ENCODE peak calls at places on chromosomes 13 and 19, in six cellular contexts. One of them, this sample, is unnamed.

GRCh38 chr19:15265849-15266248 is 33.6 kb upstream of the EPHX3 start:
- DNase-seq in endodermal cell: no peak
- DNase-seq in RWPE1: peak; percentile 62
- DNase-seq in heart right ventricle: peak; percentile 91
- DNase-seq in thoracic aorta: peak; percentile 73
- DNase-seq in tibial artery: peak; percentile 98
- DNase-seq in this sample: no peak

GRCh38 chr13:101178394-101178793 is 237.9 kb downstream of the NALCN start:
- DNase-seq in RWPE1: no peak
- DNase-seq in endodermal cell: no peak
- DNase-seq in thoracic aorta: no peak
- DNase-seq in tibial artery: no peak
- DNase-seq in heart right ventricle: no peak
- DNase-seq in this sample: no peak

GRCh38 chr13:110511509-110512181 is 49.9 kb downstream of the RAB20 start:
- DNase-seq in heart right ventricle: no peak
- DNase-seq in thoracic aorta: no peak
- DNase-seq in RWPE1: no peak
- DNase-seq in tibial artery: peak; percentile 64
- DNase-seq in endodermal cell: no peak
- DNase-seq in this sample: no peak

GRCh38 chr13:110575322-110576069 is 14.0 kb upstream of the RAB20 start:
- DNase-seq in endodermal cell: peak; percentile 89
- DNase-seq in RWPE1: no peak
- DNase-seq in tibial artery: no peak
- DNase-seq in thoracic aorta: no peak
- DNase-seq in heart right ventricle: peak; percentile 23
- DNase-seq in this sample: no peak

GRCh38 chr19:4528843-4529242 is 6.2 kb downstream of the PLIN5 start:
- DNase-seq in tibial artery: no peak
- DNase-seq in endodermal cell: no peak
- DNase-seq in heart right ventricle: no peak
- DNase-seq in thoracic aorta: no peak
- DNase-seq in RWPE1: no peak
- DNase-seq in this sample: no peak

GRCh38 chr13:77065456-77066147 is 38.6 kb upstream of the FBXL3 start:
- DNase-seq in thoracic aorta: no peak
- DNase-seq in tibial artery: no peak
- DNase-seq in heart right ventricle: no peak
- DNase-seq in endodermal cell: no peak
- DNase-seq in RWPE1: no peak
- DNase-seq in this sample: no peak

GRCh38 chr19:16849168-16849567 is 20.0 kb downstream of the SIN3B start:
- DNase-seq in thoracic aorta: no peak
- DNase-seq in tibial artery: no peak
- DNase-seq in endodermal cell: no peak
- DNase-seq in heart right ventricle: no peak
- DNase-seq in RWPE1: peak; percentile 27
- DNase-seq in this sample: no peak

GRCh38 chr19:4294389-4294788 is 7.8 kb downstream of the TMIGD2 start:
- DNase-seq in thoracic aorta: no peak
- DNase-seq in tibial artery: no peak
- DNase-seq in heart right ventricle: no peak
- DNase-seq in endodermal cell: peak; percentile 62
- DNase-seq in RWPE1: no peak
- DNase-seq in this sample: no peak

GRCh38 chr13:48908381-48909087 is 67.2 kb upstream of the FNDC3A start:
- DNase-seq in thoracic aorta: peak; percentile 23
- DNase-seq in heart right ventricle: no peak
- DNase-seq in RWPE1: peak; percentile 8
- DNase-seq in endodermal cell: no peak
- DNase-seq in tibial artery: no peak
- DNase-seq in this sample: no peak

GRCh38 chr13:44068169-44068568 is 188.5 kb downstream of the LACC1 start:
- DNase-seq in endodermal cell: no peak
- DNase-seq in heart right ventricle: no peak
- DNase-seq in tibial artery: no peak
- DNase-seq in thoracic aorta: no peak
- DNase-seq in RWPE1: no peak
- DNase-seq in this sample: no peak

GRCh38 chr19:12092065-12092867 is 27.7 kb downstream of the ZNF844 start:
- DNase-seq in tibial artery: peak; percentile 93
- DNase-seq in thoracic aorta: peak; percentile 49
- DNase-seq in heart right ventricle: peak; percentile 90
- DNase-seq in endodermal cell: peak; percentile 97
- DNase-seq in RWPE1: peak; percentile 20
- DNase-seq in this sample: peak; percentile 65

GRCh38 chr19:19145281-19145999 is 7.2 kb upstream of the TMEM161A start:
- DNase-seq in thoracic aorta: no peak
- DNase-seq in RWPE1: no peak
- DNase-seq in heart right ventricle: no peak
- DNase-seq in endodermal cell: peak; percentile 37
- DNase-seq in tibial artery: no peak
- DNase-seq in this sample: no peak

GRCh38 chr19:33472696-33473624 is 48.6 kb downstream of the PEPD start:
- DNase-seq in thoracic aorta: no peak
- DNase-seq in endodermal cell: peak; percentile 40
- DNase-seq in tibial artery: peak; percentile 28
- DNase-seq in heart right ventricle: no peak
- DNase-seq in RWPE1: peak; percentile 83
- DNase-seq in this sample: no peak

GRCh38 chr19:7502552-7502951 is 13.4 kb upstream of the ZNF358 start:
- DNase-seq in endodermal cell: no peak
- DNase-seq in RWPE1: no peak
- DNase-seq in tibial artery: no peak
- DNase-seq in heart right ventricle: no peak
- DNase-seq in thoracic aorta: no peak
- DNase-seq in this sample: no peak

GRCh38 chr19:7492142-7493055 is 3.6 kb upstream of the PEX11G start:
- DNase-seq in RWPE1: no peak
- DNase-seq in heart right ventricle: no peak
- DNase-seq in tibial artery: no peak
- DNase-seq in thoracic aorta: no peak
- DNase-seq in endodermal cell: no peak
- DNase-seq in this sample: no peak

GRCh38 chr19:7494416-7495098 is 5.7 kb upstream of the PEX11G start:
- DNase-seq in thoracic aorta: no peak
- DNase-seq in endodermal cell: no peak
- DNase-seq in tibial artery: peak; percentile 76
- DNase-seq in RWPE1: no peak
- DNase-seq in heart right ventricle: peak; percentile 58
- DNase-seq in this sample: no peak

GRCh38 chr19:7500811-7501450 is 12.1 kb upstream of the PEX11G start:
- DNase-seq in thoracic aorta: no peak
- DNase-seq in heart right ventricle: no peak
- DNase-seq in tibial artery: no peak
- DNase-seq in RWPE1: peak; percentile 63
- DNase-seq in endodermal cell: peak; percentile 93
- DNase-seq in this sample: peak; percentile 72

DNA sequence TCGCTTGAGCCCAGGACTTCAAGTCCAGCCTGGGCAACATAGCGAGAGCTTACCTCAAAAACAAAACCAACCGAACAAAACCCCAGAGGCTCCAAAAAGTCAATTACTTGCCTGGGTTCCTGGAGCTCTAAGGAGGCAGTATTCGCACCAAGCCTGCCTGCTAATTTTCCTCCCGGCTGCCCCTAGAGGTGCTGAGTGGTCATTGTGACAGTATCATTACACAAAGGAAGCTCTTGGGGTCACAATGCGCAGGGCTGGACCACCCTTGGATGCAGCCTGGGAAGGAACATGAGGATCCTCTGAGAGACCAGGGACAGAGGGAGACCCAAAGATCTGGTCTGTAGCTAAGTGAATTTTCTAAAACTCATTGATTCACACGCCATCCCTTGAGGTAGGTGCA is 8.5 kb upstream of the PEX11G start:
- DNase-seq in heart right ventricle: no peak
- DNase-seq in thoracic aorta: no peak
- DNase-seq in tibial artery: no peak
- DNase-seq in endodermal cell: peak; percentile 75
- DNase-seq in RWPE1: no peak
- DNase-seq in this sample: no peak
- TF ChIP-seq CTCF in heart right ventricle: peak; percentile 26
- TF ChIP-seq CTCF in thoracic aorta: no peak
- TF ChIP-seq CTCF in tibial artery: no peak
- TF ChIP-seq CTCF in endodermal cell: peak; percentile 71
- TF ChIP-seq CTCF in RWPE1: peak; percentile 38
- TF ChIP-seq CTCF in this sample: peak; percentile 54

GRCh38 chr19:54155694-54156093 is 3.8 kb downstream of the LENG1 start:
- DNase-seq in heart right ventricle: no peak
- DNase-seq in tibial artery: no peak
- DNase-seq in thoracic aorta: no peak
- DNase-seq in endodermal cell: peak; percentile 62
- DNase-seq in RWPE1: no peak
- DNase-seq in this sample: no peak
- TF ChIP-seq CTCF in heart right ventricle: no peak
- TF ChIP-seq CTCF in tibial artery: no peak
- TF ChIP-seq CTCF in thoracic aorta: no peak
- TF ChIP-seq CTCF in endodermal cell: peak; percentile 55
- TF ChIP-seq CTCF in RWPE1: no peak
- TF ChIP-seq CTCF in this sample: no peak

GRCh38 chr19:35247526-35248309 is 1.1 kb upstream of the LSR start:
- DNase-seq in tibial artery: peak; percentile 66
- DNase-seq in thoracic aorta: no peak
- DNase-seq in heart right ventricle: no peak
- DNase-seq in endodermal cell: peak; percentile 98
- DNase-seq in RWPE1: peak; percentile 89
- DNase-seq in this sample: peak; percentile 89

GRCh38 chr19:35246466-35247096 is 2.2 kb upstream of the LSR start:
- DNase-seq in tibial artery: no peak
- DNase-seq in RWPE1: no peak
- DNase-seq in thoracic aorta: no peak
- DNase-seq in heart right ventricle: no peak
- DNase-seq in endodermal cell: no peak
- DNase-seq in this sample: no peak

GRCh38 chr19:35249146-35249847 is 495 bp downstream of the LSR start:
- DNase-seq in endodermal cell: peak; percentile 46
- DNase-seq in RWPE1: peak; percentile 45
- DNase-seq in thoracic aorta: no peak
- DNase-seq in heart right ventricle: no peak
- DNase-seq in tibial artery: peak; percentile 61
- DNase-seq in this sample: no peak

GRCh38 chr19:35249848-35250711 is 1.3 kb downstream of the LSR start:
- DNase-seq in RWPE1: no peak
- DNase-seq in thoracic aorta: no peak
- DNase-seq in heart right ventricle: no peak
- DNase-seq in endodermal cell: peak; percentile 38
- DNase-seq in tibial artery: peak; percentile 61
- DNase-seq in this sample: no peak

DNA sequence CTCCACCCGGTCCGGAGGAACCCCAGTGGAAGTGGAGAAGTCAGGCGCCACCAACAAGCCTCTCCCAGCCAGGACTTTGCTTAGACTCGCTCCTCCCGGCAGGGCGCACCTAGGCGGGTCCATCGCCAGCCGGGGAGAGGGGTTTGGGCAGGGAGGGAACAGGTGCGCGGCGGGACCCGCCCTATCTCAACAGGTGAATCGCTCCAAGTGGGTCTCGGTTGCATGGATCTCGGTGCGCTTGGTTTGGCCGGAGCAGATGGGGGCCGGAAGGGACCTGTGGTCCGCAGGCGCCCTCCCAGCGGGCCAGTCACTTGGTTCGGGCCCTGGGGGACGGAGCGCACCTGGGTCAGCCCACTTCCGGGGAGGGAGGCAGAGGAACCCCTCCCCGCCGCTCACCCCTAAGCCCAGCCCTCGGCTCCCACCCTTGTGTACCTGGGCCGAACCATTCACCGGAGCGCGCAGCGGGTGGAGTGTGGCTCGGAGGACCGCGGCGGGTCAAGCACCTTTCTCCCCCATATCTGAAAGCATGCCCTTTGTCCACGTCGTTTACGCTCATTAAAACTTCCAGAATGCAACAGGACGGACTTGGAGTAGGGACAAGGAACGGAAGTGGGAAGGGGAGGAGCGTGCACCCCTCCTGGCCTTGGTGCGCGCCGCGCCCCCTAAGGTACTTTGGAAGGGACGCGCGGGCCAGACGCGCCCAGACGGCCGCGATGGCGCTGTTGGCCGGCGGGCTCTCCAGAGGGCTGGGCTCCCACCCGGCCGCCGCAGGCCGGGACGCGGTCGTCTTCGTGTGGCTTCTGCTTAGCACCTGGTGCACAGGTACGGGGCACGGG is at the start of gene LSR:
- DNase-seq in tibial artery: peak; percentile 69
- DNase-seq in heart right ventricle: no peak
- DNase-seq in RWPE1: peak; percentile 98
- DNase-seq in thoracic aorta: no peak
- DNase-seq in endodermal cell: peak; percentile 97
- DNase-seq in this sample: peak; percentile 85
- TF ChIP-seq CTCF in tibial artery: no peak
- TF ChIP-seq CTCF in heart right ventricle: no peak
- TF ChIP-seq CTCF in RWPE1: no peak
- TF ChIP-seq CTCF in thoracic aorta: no peak
- TF ChIP-seq CTCF in endodermal cell: peak; percentile 34
- TF ChIP-seq CTCF in this sample: peak; percentile 24

DNA sequence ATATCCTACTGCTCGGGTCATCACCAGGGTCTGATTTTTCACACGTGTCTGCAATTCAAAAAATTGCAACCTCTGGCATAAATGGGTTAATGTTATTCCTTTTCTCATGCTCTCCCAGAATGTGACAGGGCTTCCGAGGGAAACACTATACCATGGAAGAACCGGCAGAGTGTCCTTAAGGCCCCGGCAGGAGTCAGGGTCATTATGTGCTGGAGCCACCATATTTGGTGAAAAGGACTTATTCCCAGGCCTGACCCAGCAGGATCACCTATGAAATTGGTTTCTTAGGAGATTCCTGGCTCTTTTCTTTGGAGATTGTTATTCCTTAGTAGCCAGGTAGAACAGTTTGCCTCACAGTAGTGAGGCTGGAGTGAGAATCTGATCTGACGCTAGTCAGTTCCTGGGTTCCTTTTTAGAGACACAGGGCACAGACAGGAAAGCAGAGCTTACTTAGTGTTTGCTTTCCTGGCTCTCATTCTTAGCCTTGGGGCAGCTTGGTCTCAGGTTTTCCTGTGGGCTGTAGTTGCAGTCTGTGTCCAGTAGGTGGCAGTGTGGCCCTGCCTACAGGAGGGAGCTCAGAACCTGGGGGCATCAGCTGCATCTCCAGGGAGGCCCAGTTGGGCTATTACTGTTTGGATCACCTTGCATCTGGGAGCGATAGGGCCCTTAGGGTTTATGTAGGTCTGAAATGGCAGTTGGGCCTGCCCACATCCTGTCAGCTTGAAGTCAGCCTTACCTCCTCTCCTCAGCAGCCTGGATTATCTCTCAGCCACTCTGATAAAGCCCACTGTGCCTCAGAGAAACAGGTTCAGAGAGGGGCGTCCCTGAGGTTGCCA is 12.4 kb downstream of the SNRNP70 start:
- DNase-seq in heart right ventricle: peak; percentile 55
- DNase-seq in thoracic aorta: no peak
- DNase-seq in tibial artery: peak; percentile 79
- DNase-seq in RWPE1: peak; percentile 59
- DNase-seq in endodermal cell: peak; percentile 95
- DNase-seq in this sample: peak; percentile 70
- TF ChIP-seq CTCF in heart right ventricle: peak; percentile 100
- TF ChIP-seq CTCF in thoracic aorta: peak; percentile 100
- TF ChIP-seq CTCF in tibial artery: peak; percentile 97
- TF ChIP-seq CTCF in RWPE1: peak; percentile 94
- TF ChIP-seq CTCF in endodermal cell: peak; percentile 99
- TF ChIP-seq CTCF in this sample: peak; percentile 98

This sample was measured in progenitor cell of endocrine pancreas.